ENCODE peak calls at places on chromosomes 16 and 17, in four cellular contexts. K is mammary epithelial cell, P is uterus, X is OCI-LY7. S is an unnamed sample.

GRCh38 chr16:15482068-15482747 is 47.8 kb downstream of the BMERB1 start:
- DNase-seq in K (peak), P (peak), X (no peak), S (no peak)

GRCh38 chr16:88467433-88468051 is 14.5 kb downstream of the ZFPM1 start:
- DNase-seq in K (no peak), P (no peak), X (no peak), S (no peak)

GRCh38 chr16:1941924-1942809 is 832 bp downstream of the MSRB1 start:
- DNase-seq in K (peak), P (no peak), X (peak), S (no peak)

GRCh38 chr17:9057310-9057709 is 36.0 kb downstream of the NTN1 start:
- DNase-seq in K (no peak), P (no peak), X (no peak), S (no peak)

GRCh38 chr16:5025171-5025632 is 8.5 kb downstream of the NAGPA start:
- DNase-seq in K (no peak), P (no peak), X (peak), S (peak)

GRCh38 chr17:28549274-28550132 is 2.9 kb downstream of the UNC119 start:
- DNase-seq in K (no peak), P (no peak), X (peak), S (no peak)

GRCh38 chr17:10652984-10653680 is 4.0 kb downstream of the MYH3 start:
- DNase-seq in K (no peak), P (no peak), X (no peak), S (no peak)

GRCh38 chr16:56964243-56965148 is 2.7 kb downstream of the CETP start:
- DNase-seq in K (peak), P (peak), X (peak), S (peak)

DNA sequence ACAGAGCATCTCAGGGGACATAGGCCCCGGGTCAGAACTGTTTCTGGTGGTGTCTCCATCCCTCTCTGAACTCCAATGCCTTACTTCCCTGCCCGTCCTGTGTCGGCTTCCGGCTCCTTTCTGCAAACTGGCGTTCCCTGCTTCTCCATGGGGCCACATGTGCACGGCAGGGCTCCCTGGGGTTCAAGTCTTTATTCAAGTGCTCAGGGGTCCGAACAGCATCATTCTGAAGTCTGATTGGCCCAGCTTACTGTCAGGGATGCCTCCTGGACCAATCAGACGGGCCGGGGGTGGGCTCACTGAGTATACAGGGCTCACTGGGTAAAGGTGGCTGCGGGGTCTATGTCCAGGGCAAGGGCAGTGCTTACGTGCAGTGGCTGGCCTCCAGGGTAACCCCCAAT is 17.1 kb downstream of the C16orf82 start:
- DNase-seq in K (no peak), P (no peak), X (peak), S (no peak)
- H3K27ac ChIP-seq in K (no peak), P (no peak), X (no peak), S (no peak)

DNA sequence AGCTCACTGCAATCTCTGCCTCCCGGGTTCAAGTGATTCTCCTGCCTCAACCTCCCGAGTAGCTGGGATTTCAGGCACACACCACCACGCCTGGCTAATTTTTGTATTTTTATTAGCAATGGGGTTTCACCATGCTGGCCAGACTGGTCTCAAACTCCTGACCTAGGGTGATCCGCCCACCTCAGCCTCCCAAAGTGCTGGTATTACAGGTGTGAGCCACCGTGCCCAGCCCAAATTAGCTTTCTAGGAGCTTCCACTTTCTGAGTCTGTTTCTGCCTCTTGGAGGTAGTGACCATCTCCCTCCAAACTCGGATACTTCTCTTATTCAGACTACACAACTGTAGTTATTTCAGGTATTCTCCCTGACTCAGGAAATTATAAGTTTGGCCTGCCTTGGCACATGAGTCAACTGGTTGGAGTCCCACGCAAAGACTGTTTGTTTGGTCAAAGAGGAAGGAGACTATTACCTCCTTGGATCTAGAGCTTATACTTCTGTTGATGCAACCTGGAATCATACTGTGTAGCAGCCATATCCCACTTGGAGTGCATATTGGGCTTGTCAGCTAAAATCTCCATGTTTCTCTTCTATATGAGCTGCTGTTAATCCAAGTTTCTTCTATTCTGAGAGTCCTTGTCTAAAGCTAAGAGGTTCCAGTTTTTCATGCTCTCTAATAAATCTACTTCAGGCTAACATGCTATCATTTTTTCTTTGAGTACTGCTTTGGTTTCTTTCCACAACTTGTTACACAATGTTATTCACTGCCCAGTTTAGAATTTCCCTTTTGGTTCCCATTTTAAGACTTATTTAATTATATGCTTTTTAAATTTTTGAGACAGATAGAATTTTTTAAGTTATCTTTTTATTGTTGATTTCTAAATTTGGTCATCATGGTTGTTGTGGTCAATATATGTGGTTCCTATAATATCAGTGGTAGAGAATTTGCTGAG is 7.5 kb downstream of the IL4R start:
- DNase-seq in K (peak), P (peak), X (no peak), S (no peak)
- H3K27ac ChIP-seq in K (peak), P (peak), X (no peak), S (no peak)

GRCh38 chr17:65064452-65065019 is 8.0 kb upstream of the GNA13 start:
- DNase-seq in K (peak), P (no peak), X (no peak), S (no peak)
- H3K27ac ChIP-seq in K (peak), P (no peak), X (no peak), S (no peak)

GRCh38 chr16:83839561-83839960 is 31.8 kb downstream of the HSBP1 start:
- DNase-seq in K (no peak), P (no peak), X (no peak), S (no peak)
- H3K27ac ChIP-seq in K (no peak), P (no peak), X (no peak), S (no peak)

DNA sequence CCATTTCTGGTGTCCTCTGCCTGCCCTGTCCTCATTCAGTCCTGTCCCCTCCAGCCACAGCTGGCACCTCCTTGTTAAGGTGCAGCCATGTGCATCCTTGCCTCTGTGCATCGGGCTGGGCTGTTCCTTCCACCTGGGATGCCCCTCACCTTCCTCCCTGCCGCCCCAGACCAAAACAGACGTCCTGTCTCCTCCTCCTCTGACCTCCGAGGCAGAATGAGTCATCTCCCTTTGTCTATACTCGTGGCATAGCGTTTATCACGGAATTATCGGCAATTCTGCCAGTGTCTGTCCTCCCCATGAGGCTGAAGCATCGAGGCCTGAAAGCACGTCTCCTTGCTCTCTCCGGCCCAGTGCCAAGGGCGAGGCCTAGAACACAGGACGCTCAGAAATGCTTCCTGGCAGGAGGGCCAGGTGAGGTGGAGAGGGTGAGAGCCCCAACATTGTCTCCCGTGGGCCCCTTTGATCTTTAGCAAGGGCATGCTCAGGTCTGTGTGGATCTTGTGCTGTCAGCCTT is 4.6 kb downstream of the RAI1 start:
- DNase-seq in K (peak), P (peak), X (no peak), S (no peak)
- H3K27ac ChIP-seq in K (peak), P (peak), X (no peak), S (peak)

DNA sequence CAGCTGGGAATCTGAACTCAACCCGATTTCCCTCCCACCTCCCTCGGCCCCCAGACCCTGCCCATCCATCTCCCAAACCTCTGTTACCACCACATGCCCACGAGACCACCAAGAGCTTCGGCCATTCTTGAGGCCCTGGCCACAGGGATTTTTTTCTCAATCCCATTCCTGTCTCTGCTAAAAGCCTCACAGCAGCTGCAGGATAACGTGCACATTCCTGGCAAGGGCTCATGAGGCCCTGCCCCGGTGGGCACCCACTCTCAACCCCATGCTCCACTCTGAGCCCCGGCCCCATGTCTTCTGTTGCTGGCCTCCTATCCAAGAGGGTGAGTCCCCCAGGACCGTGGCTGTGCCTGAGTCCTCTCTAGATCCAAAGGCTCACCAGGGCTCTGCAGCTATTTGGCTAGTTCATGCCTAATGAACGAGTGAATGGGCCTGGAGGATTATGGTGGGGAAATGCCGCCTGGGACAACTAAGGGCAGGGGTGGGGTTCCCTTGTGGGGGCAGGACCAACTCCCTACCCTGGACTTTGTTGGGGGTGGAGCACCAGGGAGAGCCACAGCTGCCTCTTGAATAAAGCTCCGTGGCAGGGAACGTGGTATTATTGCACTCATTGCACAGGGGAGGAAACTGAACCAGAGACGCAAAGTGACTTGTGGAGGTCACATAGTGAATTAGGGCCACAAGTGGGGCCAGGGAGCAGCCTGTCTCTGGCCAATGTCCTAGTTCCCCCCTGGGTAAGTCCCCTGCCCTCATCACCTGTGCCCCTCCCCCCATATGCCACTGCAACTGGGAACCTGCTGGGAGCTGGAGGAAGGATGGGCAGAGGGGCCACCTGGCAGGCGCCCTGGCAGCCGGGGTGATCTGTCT is 113.8 kb upstream of the SMURF2 start:
- DNase-seq in K (no peak), P (no peak), X (no peak), S (no peak)
- H3K27ac ChIP-seq in K (no peak), P (peak), X (peak), S (no peak)

DNA sequence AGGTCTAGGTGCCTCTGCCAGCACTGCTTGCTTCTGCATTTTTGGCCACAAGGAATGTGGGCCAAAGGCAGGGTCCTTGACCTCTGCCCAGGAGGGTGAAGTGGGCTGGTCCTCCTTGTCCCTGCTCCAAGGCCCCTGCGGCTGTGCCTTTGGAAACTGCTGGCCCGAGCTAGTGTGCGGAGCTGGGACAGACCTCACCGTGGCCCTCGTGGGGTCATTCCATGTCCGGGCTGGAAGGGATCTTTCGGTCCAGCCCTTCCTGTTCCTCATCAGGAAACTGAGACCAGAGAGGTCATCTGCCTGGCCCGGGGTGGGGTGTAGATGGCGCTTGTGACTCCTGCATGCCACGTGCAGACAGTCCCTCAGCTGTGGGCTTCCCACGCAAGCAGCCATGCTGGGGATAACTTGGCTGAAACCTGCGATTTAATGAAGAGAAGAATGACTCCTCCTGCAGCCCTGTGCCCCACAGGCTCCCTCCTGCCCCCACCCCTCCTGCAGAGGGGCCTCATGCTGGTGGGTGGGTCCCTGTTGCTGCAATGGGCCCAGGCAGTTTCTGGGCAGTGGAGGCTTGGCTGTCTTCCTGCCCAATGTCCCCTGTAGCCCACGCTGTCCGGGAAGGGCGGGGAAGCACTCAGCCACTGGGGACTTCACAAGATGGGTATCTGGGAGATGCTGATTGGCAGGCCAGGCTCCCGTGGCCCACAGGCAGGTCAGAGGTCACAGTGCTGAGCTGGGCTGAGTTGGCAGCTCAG is 245.2 kb downstream of the SEC14L1 start:
- DNase-seq in K (no peak), P (peak), X (no peak), S (no peak)
- H3K27ac ChIP-seq in K (no peak), P (peak), X (no peak), S (no peak)

GRCh38 chr17:64083571-64084085 is 46.3 kb downstream of the ERN1 start:
- DNase-seq in K (no peak), P (no peak), X (peak), S (no peak)

GRCh38 chr17:64083093-64083492 is 46.9 kb downstream of the ERN1 start:
- DNase-seq in K (no peak), P (no peak), X (no peak), S (no peak)

GRCh38 chr17:64080174-64080618 is 49.7 kb downstream of the ERN1 start:
- DNase-seq in K (no peak), P (no peak), X (no peak), S (no peak)

GRCh38 chr17:64084086-64084939 is 45.6 kb downstream of the ERN1 start:
- DNase-seq in K (peak), P (no peak), X (no peak), S (no peak)

GRCh38 chr17:64081802-64082799 is 47.8 kb downstream of the ERN1 start:
- DNase-seq in K (peak), P (no peak), X (peak), S (no peak)
- H3K27ac ChIP-seq in K (peak), P (no peak), X (peak), S (no peak)

DNA sequence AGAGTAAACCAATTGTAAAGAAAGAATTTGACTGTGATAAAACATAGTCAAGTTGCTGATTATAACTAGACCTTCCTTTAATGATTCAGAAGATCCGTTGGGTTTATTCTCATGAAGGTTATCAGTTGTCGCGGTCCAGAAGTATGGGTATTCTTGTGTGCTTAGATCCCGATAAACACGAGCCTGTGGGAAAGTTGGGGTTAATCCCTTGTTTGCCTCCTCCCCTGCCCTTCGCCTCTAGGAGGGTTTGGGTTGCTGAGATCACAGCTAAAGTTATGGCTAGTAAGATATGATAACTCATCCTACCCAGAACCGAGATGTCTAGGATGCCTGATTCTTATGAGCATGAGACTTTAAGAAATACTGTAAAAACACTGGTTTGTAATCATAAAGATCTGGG is 66.8 kb downstream of the GPRC5B start:
- DNase-seq in K (no peak), P (no peak), X (no peak), S (no peak)
- H3K27ac ChIP-seq in K (no peak), P (no peak), X (no peak), S (no peak)

S was measured in substantia nigra.